ENCODE peak calls at places on chromosomes 13 and 19, in seven cellular contexts. One of them, this sample, is unnamed.

GRCh38 chr13:43694265-43694664 is 92.5 kb downstream of the ENOX1 start:
- DNase-seq in nephron progenitor cell: no peak
- DNase-seq in AG09309: no peak
- DNase-seq in ovary: no peak
- DNase-seq in lung: no peak
- DNase-seq in RWPE1: no peak
- DNase-seq in progenitor cell of endocrine pancreas: no peak
- DNase-seq in this sample: no peak

GRCh38 chr19:45761714-45762113 is 7.3 kb downstream of the SIX5 start:
- DNase-seq in nephron progenitor cell: no peak
- DNase-seq in AG09309: no peak
- DNase-seq in ovary: no peak
- DNase-seq in lung: no peak
- DNase-seq in RWPE1: no peak
- DNase-seq in progenitor cell of endocrine pancreas: no peak
- DNase-seq in this sample: no peak

GRCh38 chr19:7132054-7132453 is 62.6 kb downstream of the ZNF557 start:
- DNase-seq in nephron progenitor cell: no peak
- DNase-seq in AG09309: no peak
- DNase-seq in ovary: no peak
- DNase-seq in lung: no peak
- DNase-seq in RWPE1: no peak
- DNase-seq in progenitor cell of endocrine pancreas: no peak
- DNase-seq in this sample: no peak

GRCh38 chr13:102599451-102600012 is 2.7 kb downstream of the TPP2 start:
- DNase-seq in nephron progenitor cell: no peak
- DNase-seq in AG09309: no peak
- DNase-seq in ovary: no peak
- DNase-seq in lung: no peak
- DNase-seq in RWPE1: no peak
- DNase-seq in progenitor cell of endocrine pancreas: no peak
- DNase-seq in this sample: no peak

GRCh38 chr13:106610511-106610910 is 42.6 kb upstream of the ARGLU1 start:
- DNase-seq in nephron progenitor cell: no peak
- DNase-seq in AG09309: no peak
- DNase-seq in ovary: no peak
- DNase-seq in lung: no peak
- DNase-seq in RWPE1: peak
- DNase-seq in progenitor cell of endocrine pancreas: no peak
- DNase-seq in this sample: no peak

GRCh38 chr13:50161052-50161451 is 145.8 kb downstream of the KCNRG start:
- DNase-seq in nephron progenitor cell: no peak
- DNase-seq in AG09309: no peak
- DNase-seq in ovary: no peak
- DNase-seq in lung: no peak
- DNase-seq in RWPE1: peak
- DNase-seq in progenitor cell of endocrine pancreas: no peak
- DNase-seq in this sample: no peak

GRCh38 chr19:36169084-36169760 is 17.0 kb upstream of the COX7A1 start:
- DNase-seq in nephron progenitor cell: no peak
- DNase-seq in AG09309: no peak
- DNase-seq in ovary: no peak
- DNase-seq in lung: no peak
- DNase-seq in RWPE1: no peak
- DNase-seq in progenitor cell of endocrine pancreas: no peak
- DNase-seq in this sample: no peak

GRCh38 chr13:113143466-113144254 is 14.8 kb upstream of the PROZ start:
- DNase-seq in nephron progenitor cell: no peak
- DNase-seq in AG09309: no peak
- DNase-seq in ovary: peak
- DNase-seq in lung: no peak
- DNase-seq in RWPE1: no peak
- DNase-seq in progenitor cell of endocrine pancreas: no peak
- DNase-seq in this sample: no peak

GRCh38 chr13:114115191-114115671 is 17.2 kb downstream of the RASA3 start:
- DNase-seq in nephron progenitor cell: no peak
- DNase-seq in AG09309: no peak
- DNase-seq in ovary: peak
- DNase-seq in lung: no peak
- DNase-seq in RWPE1: peak
- DNase-seq in progenitor cell of endocrine pancreas: no peak
- DNase-seq in this sample: peak

GRCh38 chr13:42355841-42356575 is 84.1 kb downstream of the AKAP11 start:
- DNase-seq in nephron progenitor cell: no peak
- DNase-seq in AG09309: no peak
- DNase-seq in ovary: no peak
- DNase-seq in lung: no peak
- DNase-seq in RWPE1: no peak
- DNase-seq in progenitor cell of endocrine pancreas: no peak
- DNase-seq in this sample: no peak

GRCh38 chr13:110676511-110677204 is 29.3 kb downstream of the CARS2 start:
- DNase-seq in nephron progenitor cell: no peak
- DNase-seq in AG09309: no peak
- DNase-seq in ovary: no peak
- DNase-seq in lung: no peak
- DNase-seq in RWPE1: no peak
- DNase-seq in progenitor cell of endocrine pancreas: no peak
- DNase-seq in this sample: no peak

GRCh38 chr19:40599331-40600085 is 1.7 kb upstream of the LTBP4 start:
- DNase-seq in nephron progenitor cell: no peak
- DNase-seq in AG09309: no peak
- DNase-seq in ovary: peak
- DNase-seq in lung: no peak
- DNase-seq in RWPE1: no peak
- DNase-seq in progenitor cell of endocrine pancreas: no peak
- DNase-seq in this sample: no peak

GRCh38 chr19:39498262-39499081 is at the start of gene DLL3:
- DNase-seq in nephron progenitor cell: peak
- DNase-seq in AG09309: no peak
- DNase-seq in ovary: no peak
- DNase-seq in lung: no peak
- DNase-seq in RWPE1: no peak
- DNase-seq in progenitor cell of endocrine pancreas: no peak
- DNase-seq in this sample: no peak

GRCh38 chr13:89897681-89898080 is 1449.8 kb upstream of the MIR17HG start:
- DNase-seq in nephron progenitor cell: no peak
- DNase-seq in AG09309: no peak
- DNase-seq in ovary: no peak
- DNase-seq in lung: no peak
- DNase-seq in RWPE1: no peak
- DNase-seq in progenitor cell of endocrine pancreas: no peak
- DNase-seq in this sample: no peak

GRCh38 chr13:48144413-48145035 is 49.6 kb upstream of the MED4 start:
- DNase-seq in nephron progenitor cell: no peak
- DNase-seq in AG09309: no peak
- DNase-seq in ovary: peak
- DNase-seq in lung: no peak
- DNase-seq in RWPE1: no peak
- DNase-seq in progenitor cell of endocrine pancreas: no peak
- DNase-seq in this sample: no peak

GRCh38 chr13:110356362-110356761 is 49.3 kb downstream of the COL4A2 start:
- DNase-seq in nephron progenitor cell: no peak
- DNase-seq in AG09309: no peak
- DNase-seq in ovary: no peak
- DNase-seq in lung: no peak
- DNase-seq in RWPE1: no peak
- DNase-seq in progenitor cell of endocrine pancreas: no peak
- DNase-seq in this sample: no peak

GRCh38 chr19:35461050-35461449 is 13.0 kb downstream of the FFAR2 start:
- DNase-seq in nephron progenitor cell: no peak
- DNase-seq in AG09309: no peak
- DNase-seq in ovary: no peak
- DNase-seq in lung: no peak
- DNase-seq in RWPE1: no peak
- DNase-seq in progenitor cell of endocrine pancreas: no peak
- DNase-seq in this sample: no peak

GRCh38 chr19:15115080-15115479 is 7.9 kb downstream of the SYDE1 start:
- DNase-seq in nephron progenitor cell: no peak
- DNase-seq in AG09309: no peak
- DNase-seq in ovary: peak
- DNase-seq in lung: no peak
- DNase-seq in RWPE1: no peak
- DNase-seq in progenitor cell of endocrine pancreas: no peak
- DNase-seq in this sample: no peak

GRCh38 chr19:35642312-35642711 is 767 bp downstream of the ETV2 start:
- DNase-seq in nephron progenitor cell: no peak
- DNase-seq in AG09309: no peak
- DNase-seq in ovary: no peak
- DNase-seq in lung: no peak
- DNase-seq in RWPE1: no peak
- DNase-seq in progenitor cell of endocrine pancreas: no peak
- DNase-seq in this sample: no peak

GRCh38 chr13:91381371-91381770 is 17.1 kb upstream of the GPC5 start:
- DNase-seq in nephron progenitor cell: no peak
- DNase-seq in AG09309: no peak
- DNase-seq in ovary: no peak
- DNase-seq in lung: no peak
- DNase-seq in RWPE1: no peak
- DNase-seq in progenitor cell of endocrine pancreas: no peak
- DNase-seq in this sample: no peak

GRCh38 chr13:109606404-109607028 is 179.9 kb downstream of the IRS2 start:
- DNase-seq in nephron progenitor cell: no peak
- DNase-seq in AG09309: no peak
- DNase-seq in ovary: no peak
- DNase-seq in lung: no peak
- DNase-seq in RWPE1: no peak
- DNase-seq in progenitor cell of endocrine pancreas: no peak
- DNase-seq in this sample: no peak

DNA sequence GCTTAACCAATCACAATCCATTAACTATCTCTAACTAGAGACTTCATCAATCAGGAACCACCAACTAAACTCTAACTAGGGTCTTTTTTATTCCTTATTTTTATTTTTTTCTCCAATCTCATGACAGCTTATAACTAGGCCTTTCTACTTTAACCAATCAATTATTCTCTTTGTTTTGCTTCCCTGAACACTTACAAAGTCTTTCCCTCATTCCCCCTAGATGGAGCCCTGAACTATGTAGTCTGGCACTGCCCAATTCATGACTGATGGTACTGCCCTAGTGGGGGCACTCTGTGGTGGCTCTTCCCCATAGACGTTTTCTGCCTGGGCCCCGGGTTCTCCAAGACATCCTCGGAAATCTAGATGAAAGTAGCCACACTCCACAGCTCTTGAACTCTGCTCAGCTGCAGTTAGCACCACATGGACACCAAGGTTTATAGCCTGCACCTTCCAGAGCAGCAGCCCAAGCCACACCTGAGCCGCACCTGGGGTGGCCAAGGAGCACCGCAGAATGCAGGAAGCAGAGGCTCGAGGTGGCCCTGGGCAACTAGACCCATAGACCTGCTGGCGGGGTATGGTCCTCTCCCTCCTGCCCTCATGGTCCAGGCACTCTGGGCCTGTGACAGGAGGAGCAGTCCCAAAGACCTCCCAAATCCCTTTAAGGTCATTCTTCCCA is 6.6 kb downstream of the ATP7B start:
- DNase-seq in nephron progenitor cell: no peak
- DNase-seq in AG09309: no peak
- DNase-seq in ovary: no peak
- DNase-seq in lung: no peak
- DNase-seq in RWPE1: no peak
- DNase-seq in progenitor cell of endocrine pancreas: no peak
- DNase-seq in this sample: no peak
- TF ChIP-seq CTCF in nephron progenitor cell: no peak
- TF ChIP-seq CTCF in AG09309: no peak
- TF ChIP-seq CTCF in ovary: no peak
- TF ChIP-seq CTCF in lung: no peak
- TF ChIP-seq CTCF in RWPE1: no peak
- TF ChIP-seq CTCF in progenitor cell of endocrine pancreas: no peak
- TF ChIP-seq CTCF in this sample: no peak

GRCh38 chr19:48182434-48182833 is 12.0 kb downstream of the ZSWIM9 start:
- DNase-seq in nephron progenitor cell: no peak
- DNase-seq in AG09309: no peak
- DNase-seq in ovary: no peak
- DNase-seq in lung: no peak
- DNase-seq in RWPE1: no peak
- DNase-seq in progenitor cell of endocrine pancreas: no peak
- DNase-seq in this sample: no peak
- TF ChIP-seq CTCF in nephron progenitor cell: no peak
- TF ChIP-seq CTCF in AG09309: peak
- TF ChIP-seq CTCF in ovary: no peak
- TF ChIP-seq CTCF in lung: no peak
- TF ChIP-seq CTCF in RWPE1: no peak
- TF ChIP-seq CTCF in progenitor cell of endocrine pancreas: no peak
- TF ChIP-seq CTCF in this sample: peak

GRCh38 chr19:43651758-43652545 is 12.3 kb upstream of the CADM4 start:
- DNase-seq in nephron progenitor cell: peak
- DNase-seq in AG09309: no peak
- DNase-seq in ovary: peak
- DNase-seq in lung: peak
- DNase-seq in RWPE1: peak
- DNase-seq in progenitor cell of endocrine pancreas: peak
- DNase-seq in this sample: peak

GRCh38 chr19:43649514-43649913 is 9.9 kb upstream of the CADM4 start:
- DNase-seq in nephron progenitor cell: no peak
- DNase-seq in AG09309: no peak
- DNase-seq in ovary: no peak
- DNase-seq in lung: no peak
- DNase-seq in RWPE1: no peak
- DNase-seq in progenitor cell of endocrine pancreas: no peak
- DNase-seq in this sample: no peak

GRCh38 chr19:43648633-43649032 is 9.0 kb upstream of the CADM4 start:
- DNase-seq in nephron progenitor cell: no peak
- DNase-seq in AG09309: no peak
- DNase-seq in ovary: no peak
- DNase-seq in lung: no peak
- DNase-seq in RWPE1: no peak
- DNase-seq in progenitor cell of endocrine pancreas: no peak
- DNase-seq in this sample: no peak

GRCh38 chr19:43656436-43656835 is 13.5 kb downstream of the PLAUR start:
- DNase-seq in nephron progenitor cell: no peak
- DNase-seq in AG09309: no peak
- DNase-seq in ovary: no peak
- DNase-seq in lung: no peak
- DNase-seq in RWPE1: no peak
- DNase-seq in progenitor cell of endocrine pancreas: no peak
- DNase-seq in this sample: no peak

GRCh38 chr19:43652546-43652874 is 12.9 kb upstream of the CADM4 start:
- DNase-seq in nephron progenitor cell: no peak
- DNase-seq in AG09309: no peak
- DNase-seq in ovary: no peak
- DNase-seq in lung: no peak
- DNase-seq in RWPE1: no peak
- DNase-seq in progenitor cell of endocrine pancreas: no peak
- DNase-seq in this sample: no peak
- TF ChIP-seq CTCF in nephron progenitor cell: no peak
- TF ChIP-seq CTCF in AG09309: no peak
- TF ChIP-seq CTCF in ovary: no peak
- TF ChIP-seq CTCF in lung: no peak
- TF ChIP-seq CTCF in RWPE1: peak
- TF ChIP-seq CTCF in progenitor cell of endocrine pancreas: no peak
- TF ChIP-seq CTCF in this sample: no peak

DNA sequence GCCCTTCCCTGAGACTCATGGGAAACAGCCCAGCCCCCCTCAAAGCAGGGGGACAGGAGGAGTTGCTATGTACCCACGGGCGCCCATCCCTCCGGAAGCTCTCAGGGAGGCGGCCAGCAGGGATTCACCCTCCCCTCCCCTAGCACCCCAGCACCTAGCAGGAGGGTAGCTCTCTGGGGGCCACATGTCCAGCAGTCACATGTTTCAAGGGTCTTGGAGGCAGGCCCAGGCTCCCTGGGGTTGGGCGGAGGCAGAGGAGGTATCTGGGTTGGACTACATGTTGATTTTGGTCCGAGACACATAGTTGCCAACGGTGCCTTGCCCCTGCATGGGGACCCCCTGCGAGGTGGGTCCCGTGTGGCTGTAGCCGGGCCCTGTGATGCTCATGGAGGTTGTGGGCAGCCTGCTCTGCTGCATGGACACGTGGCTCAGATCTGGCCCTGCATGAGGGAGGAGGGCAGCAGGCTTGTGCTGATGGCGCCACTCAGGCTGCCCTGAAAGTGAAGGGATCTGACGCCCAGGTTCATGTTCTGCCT is 7.0 kb upstream of the RNF6 start:
- DNase-seq in nephron progenitor cell: no peak
- DNase-seq in AG09309: no peak
- DNase-seq in ovary: no peak
- DNase-seq in lung: no peak
- DNase-seq in RWPE1: no peak
- DNase-seq in progenitor cell of endocrine pancreas: no peak
- DNase-seq in this sample: no peak
- TF ChIP-seq CTCF in nephron progenitor cell: no peak
- TF ChIP-seq CTCF in AG09309: no peak
- TF ChIP-seq CTCF in ovary: no peak
- TF ChIP-seq CTCF in lung: no peak
- TF ChIP-seq CTCF in RWPE1: no peak
- TF ChIP-seq CTCF in progenitor cell of endocrine pancreas: no peak
- TF ChIP-seq CTCF in this sample: no peak